ENCODE peak calls at places on chromosomes 13 and 19, in nine cellular contexts. One of them, this sample, is unnamed.

GRCh38 chr13:21849323-21849722 is 178.4 kb downstream of the FGF9 start:
- DNase-seq in astrocyte of the hippocampus: peak; percentile 34
- DNase-seq in non-pigmented ciliary epithelial cell: no peak
- DNase-seq in HS-5: no peak
- DNase-seq in progenitor cell of endocrine pancreas: no peak
- DNase-seq in astrocyte of the spinal cord: no peak
- DNase-seq in activated CD8-positive, alpha-beta memory T cell treated with anti-CD3 and anti-CD28 coated beads, Interleukin-2, amount 50 U/mL, for 4 hours: no peak
- DNase-seq in amniotic epithelial cell: peak; percentile 44
- DNase-seq in right cardiac atrium: no peak
- DNase-seq in this sample: peak; percentile 1

GRCh38 chr13:20428666-20429644 is 96.7 kb downstream of the CRYL1 start:
- DNase-seq in astrocyte of the hippocampus: peak; percentile 51
- DNase-seq in non-pigmented ciliary epithelial cell: no peak
- DNase-seq in HS-5: no peak
- DNase-seq in progenitor cell of endocrine pancreas: no peak
- DNase-seq in astrocyte of the spinal cord: peak; percentile 81
- DNase-seq in activated CD8-positive, alpha-beta memory T cell treated with anti-CD3 and anti-CD28 coated beads, Interleukin-2, amount 50 U/mL, for 4 hours: no peak
- DNase-seq in amniotic epithelial cell: no peak
- DNase-seq in right cardiac atrium: no peak
- DNase-seq in this sample: no peak

GRCh38 chr13:33125821-33126570 is 109.8 kb downstream of the KL start:
- DNase-seq in astrocyte of the hippocampus: peak; percentile 93
- DNase-seq in non-pigmented ciliary epithelial cell: peak; percentile 97
- DNase-seq in HS-5: peak; percentile 80
- DNase-seq in progenitor cell of endocrine pancreas: no peak
- DNase-seq in astrocyte of the spinal cord: peak; percentile 94
- DNase-seq in activated CD8-positive, alpha-beta memory T cell treated with anti-CD3 and anti-CD28 coated beads, Interleukin-2, amount 50 U/mL, for 4 hours: no peak
- DNase-seq in amniotic epithelial cell: peak; percentile 98
- DNase-seq in right cardiac atrium: peak; percentile 71
- DNase-seq in this sample: peak; percentile 94

GRCh38 chr19:11481777-11482383 is 1.0 kb upstream of the ELAVL3 start:
- DNase-seq in astrocyte of the hippocampus: peak; percentile 88
- DNase-seq in non-pigmented ciliary epithelial cell: no peak
- DNase-seq in HS-5: peak; percentile 85
- DNase-seq in progenitor cell of endocrine pancreas: peak; percentile 48
- DNase-seq in astrocyte of the spinal cord: peak; percentile 71
- DNase-seq in activated CD8-positive, alpha-beta memory T cell treated with anti-CD3 and anti-CD28 coated beads, Interleukin-2, amount 50 U/mL, for 4 hours: peak; percentile 60
- DNase-seq in amniotic epithelial cell: peak; percentile 90
- DNase-seq in right cardiac atrium: peak; percentile 89
- DNase-seq in this sample: peak; percentile 91

GRCh38 chr19:16067205-16067938 is 8.9 kb upstream of the TPM4 start:
- DNase-seq in astrocyte of the hippocampus: peak; percentile 94
- DNase-seq in non-pigmented ciliary epithelial cell: no peak
- DNase-seq in HS-5: no peak
- DNase-seq in progenitor cell of endocrine pancreas: no peak
- DNase-seq in astrocyte of the spinal cord: peak; percentile 88
- DNase-seq in activated CD8-positive, alpha-beta memory T cell treated with anti-CD3 and anti-CD28 coated beads, Interleukin-2, amount 50 U/mL, for 4 hours: no peak
- DNase-seq in amniotic epithelial cell: no peak
- DNase-seq in right cardiac atrium: peak; percentile 90
- DNase-seq in this sample: peak; percentile 91

GRCh38 chr19:1243768-1244692 is 2.5 kb downstream of the ATP5F1D start:
- DNase-seq in astrocyte of the hippocampus: peak; percentile 92
- DNase-seq in non-pigmented ciliary epithelial cell: no peak
- DNase-seq in HS-5: no peak
- DNase-seq in progenitor cell of endocrine pancreas: peak; percentile 80
- DNase-seq in astrocyte of the spinal cord: peak; percentile 79
- DNase-seq in activated CD8-positive, alpha-beta memory T cell treated with anti-CD3 and anti-CD28 coated beads, Interleukin-2, amount 50 U/mL, for 4 hours: peak; percentile 93
- DNase-seq in amniotic epithelial cell: peak; percentile 76
- DNase-seq in right cardiac atrium: peak; percentile 95
- DNase-seq in this sample: peak; percentile 86

GRCh38 chr13:37617162-37617561 is 18.6 kb upstream of the POSTN start:
- DNase-seq in astrocyte of the hippocampus: peak; percentile 84
- DNase-seq in non-pigmented ciliary epithelial cell: peak; percentile 91
- DNase-seq in HS-5: peak; percentile 66
- DNase-seq in progenitor cell of endocrine pancreas: no peak
- DNase-seq in astrocyte of the spinal cord: peak; percentile 76
- DNase-seq in activated CD8-positive, alpha-beta memory T cell treated with anti-CD3 and anti-CD28 coated beads, Interleukin-2, amount 50 U/mL, for 4 hours: no peak
- DNase-seq in amniotic epithelial cell: peak; percentile 75
- DNase-seq in right cardiac atrium: no peak
- DNase-seq in this sample: peak; percentile 88

GRCh38 chr13:28423010-28423409 is 71.9 kb downstream of the FLT1 start:
- DNase-seq in astrocyte of the hippocampus: no peak
- DNase-seq in non-pigmented ciliary epithelial cell: no peak
- DNase-seq in HS-5: no peak
- DNase-seq in progenitor cell of endocrine pancreas: no peak
- DNase-seq in astrocyte of the spinal cord: no peak
- DNase-seq in activated CD8-positive, alpha-beta memory T cell treated with anti-CD3 and anti-CD28 coated beads, Interleukin-2, amount 50 U/mL, for 4 hours: no peak
- DNase-seq in amniotic epithelial cell: no peak
- DNase-seq in right cardiac atrium: peak; percentile 66
- DNase-seq in this sample: no peak

GRCh38 chr13:20425819-20426219 is 99.8 kb downstream of the CRYL1 start:
- DNase-seq in astrocyte of the hippocampus: peak; percentile 44
- DNase-seq in non-pigmented ciliary epithelial cell: no peak
- DNase-seq in HS-5: no peak
- DNase-seq in progenitor cell of endocrine pancreas: no peak
- DNase-seq in astrocyte of the spinal cord: no peak
- DNase-seq in activated CD8-positive, alpha-beta memory T cell treated with anti-CD3 and anti-CD28 coated beads, Interleukin-2, amount 50 U/mL, for 4 hours: no peak
- DNase-seq in amniotic epithelial cell: no peak
- DNase-seq in right cardiac atrium: no peak
- DNase-seq in this sample: no peak

This sample was measured in fibroblast of pulmonary artery.